ENCODE peak calls at places on chromosomes 7 and 10, in nine cellular contexts. M, S, E, T, A, I, W, L and K are unnamed samples.

GRCh38 chr7:77439572-77439971 is 23.4 kb upstream of the GSAP start:
- DNase-seq in E (no peak), W (peak; percentile 48), A (no peak), T (no peak), L (no peak), I (no peak), S (no peak), M (no peak), K (no peak)

GRCh38 chr7:8320174-8320573 is 58.2 kb upstream of the ICA1 start:
- DNase-seq in T (no peak), S (no peak), L (no peak), E (no peak), M (no peak), I (no peak), W (no peak), A (no peak), K (no peak)

GRCh38 chr10:83943920-83944319 is 195.4 kb upstream of the GHITM start:
- DNase-seq in L (no peak), E (no peak), I (no peak), A (no peak), S (no peak), W (no peak), T (no peak), M (no peak), K (no peak)

GRCh38 chr10:30701471-30702173 is 72.1 kb upstream of the LYZL2 start:
- DNase-seq in L (no peak), E (no peak), T (no peak), M (no peak), W (peak; percentile 42), A (peak; percentile 78), I (no peak), S (no peak), K (no peak)

GRCh38 chr10:131274133-131274880 is 37.2 kb downstream of the TCERG1L start:
- DNase-seq in I (no peak), E (no peak), T (no peak), S (no peak), L (no peak), M (no peak), W (no peak), A (no peak), K (no peak)

GRCh38 chr10:129323311-129323710 is 143.7 kb upstream of the MGMT start:
- DNase-seq in A (no peak), E (no peak), L (no peak), W (no peak), I (no peak), T (no peak), M (no peak), S (no peak), K (no peak)

GRCh38 chr10:97069576-97070362 is 116.0 kb downstream of the SLIT1 start:
- DNase-seq in T (peak; percentile 24), E (no peak), M (no peak), A (peak; percentile 38), W (no peak), L (no peak), I (no peak), S (peak; percentile 20), K (no peak)

GRCh38 chr7:139748373-139748765 is 29.4 kb downstream of the HIPK2 start:
- DNase-seq in T (no peak), M (no peak), A (no peak), L (no peak), I (no peak), E (no peak), W (no peak), S (no peak), K (no peak)

GRCh38 chr7:92621641-92622429 is 31.6 kb upstream of the FAM133B start:
- DNase-seq in T (no peak), S (no peak), L (no peak), M (no peak), A (no peak), I (peak; percentile 7), E (no peak), W (no peak), K (no peak)

GRCh38 chr10:17007836-17008235 is 121.8 kb downstream of the CUBN start:
- DNase-seq in A (no peak), W (no peak), T (no peak), M (no peak), E (no peak), L (no peak), I (no peak), S (no peak), K (no peak)

GRCh38 chr10:132069122-132069848 is 3.5 kb downstream of the JAKMIP3 start:
- DNase-seq in W (no peak), T (no peak), M (no peak), I (no peak), L (no peak), A (no peak), E (no peak), S (no peak), K (no peak)

GRCh38 chr7:108091461-108091831 is 38.7 kb downstream of the LAMB4 start:
- DNase-seq in W (no peak), S (no peak), T (no peak), L (no peak), M (no peak), A (no peak), I (no peak), E (no peak), K (no peak)

GRCh38 chr7:2823124-2823523 is 21.0 kb downstream of the GNA12 start:
- DNase-seq in T (peak; percentile 24), I (no peak), E (no peak), L (no peak), S (no peak), A (no peak), W (no peak), M (no peak), K (no peak)

GRCh38 chr10:28331821-28332220 is 29.0 kb upstream of the MPP7 start:
- DNase-seq in T (no peak), A (peak; percentile 13), M (no peak), I (peak; percentile 75), S (peak; percentile 83), E (no peak), L (no peak), W (peak; percentile 88), K (no peak)

GRCh38 chr10:103166527-103166926 is 26.5 kb downstream of the NT5C2 start:
- DNase-seq in S (no peak), T (no peak), L (no peak), A (no peak), I (no peak), E (no peak), W (no peak), M (no peak), K (no peak)

GRCh38 chr10:52318822-52319464 is 4.9 kb downstream of the DKK1 start:
- DNase-seq in I (peak; percentile 86), M (no peak), S (peak; percentile 83), A (no peak), E (no peak), W (peak; percentile 95), L (no peak), T (no peak), K (no peak)

GRCh38 chr10:21675157-21675796 is 141.2 kb downstream of the MLLT10 start:
- DNase-seq in L (no peak), I (no peak), A (peak; percentile 2), T (peak; percentile 53), M (no peak), S (peak; percentile 21), E (no peak), W (peak; percentile 32), K (no peak)

GRCh38 chr7:139482122-139482521 is 1.4 kb downstream of the KLRG2 start:
- DNase-seq in S (no peak), W (no peak), A (no peak), L (no peak), E (no peak), I (no peak), M (no peak), T (no peak), K (no peak)